ENCODE peak calls at places on chromosomes 4 and X, in six cellular contexts. One of them, this sample, is unnamed.

GRCh38 chr4:186039697-186040096 is 29.3 kb upstream of the TLR3 start:
- DNase-seq in stimulated activated CD8-positive, alpha-beta memory T cell treated with anti-CD3 and anti-CD28 coated beads, Interleukin-15, amount 100 ng/mL, for 48 hours: no peak
- DNase-seq in lower leg skin: no peak
- DNase-seq in activated T-cell treated with anti-CD3 and anti-CD28 coated beads for 1 hour: no peak
- DNase-seq in left lobe of liver: no peak
- DNase-seq in stimulated activated CD4-positive, alpha-beta T cell treated with anti-CD3 and anti-CD28 coated beads, TNF-alpha, amount 100 ng/mL, for 24 hours: no peak
- DNase-seq in this sample: no peak

GRCh38 chr4:46656071-46656470 is 253.0 kb downstream of the COX7B2 start:
- DNase-seq in stimulated activated CD8-positive, alpha-beta memory T cell treated with anti-CD3 and anti-CD28 coated beads, Interleukin-15, amount 100 ng/mL, for 48 hours: no peak
- DNase-seq in lower leg skin: no peak
- DNase-seq in activated T-cell treated with anti-CD3 and anti-CD28 coated beads for 1 hour: no peak
- DNase-seq in left lobe of liver: no peak
- DNase-seq in stimulated activated CD4-positive, alpha-beta T cell treated with anti-CD3 and anti-CD28 coated beads, TNF-alpha, amount 100 ng/mL, for 24 hours: no peak
- DNase-seq in this sample: no peak

GRCh38 chr4:174550541-174550940 is 28.3 kb upstream of the HPGD start:
- DNase-seq in stimulated activated CD8-positive, alpha-beta memory T cell treated with anti-CD3 and anti-CD28 coated beads, Interleukin-15, amount 100 ng/mL, for 48 hours: no peak
- DNase-seq in lower leg skin: no peak
- DNase-seq in activated T-cell treated with anti-CD3 and anti-CD28 coated beads for 1 hour: no peak
- DNase-seq in left lobe of liver: no peak
- DNase-seq in stimulated activated CD4-positive, alpha-beta T cell treated with anti-CD3 and anti-CD28 coated beads, TNF-alpha, amount 100 ng/mL, for 24 hours: no peak
- DNase-seq in this sample: no peak

GRCh38 chrX:47749185-47749967 is 87.3 kb upstream of the ZNF81 start:
- DNase-seq in stimulated activated CD8-positive, alpha-beta memory T cell treated with anti-CD3 and anti-CD28 coated beads, Interleukin-15, amount 100 ng/mL, for 48 hours: no peak
- DNase-seq in lower leg skin: no peak
- DNase-seq in activated T-cell treated with anti-CD3 and anti-CD28 coated beads for 1 hour: no peak
- DNase-seq in left lobe of liver: no peak
- DNase-seq in stimulated activated CD4-positive, alpha-beta T cell treated with anti-CD3 and anti-CD28 coated beads, TNF-alpha, amount 100 ng/mL, for 24 hours: no peak
- DNase-seq in this sample: no peak

GRCh38 chr4:41538887-41539498 is 1.0 kb downstream of the LIMCH1 start:
- DNase-seq in stimulated activated CD8-positive, alpha-beta memory T cell treated with anti-CD3 and anti-CD28 coated beads, Interleukin-15, amount 100 ng/mL, for 48 hours: no peak
- DNase-seq in lower leg skin: no peak
- DNase-seq in activated T-cell treated with anti-CD3 and anti-CD28 coated beads for 1 hour: no peak
- DNase-seq in left lobe of liver: no peak
- DNase-seq in stimulated activated CD4-positive, alpha-beta T cell treated with anti-CD3 and anti-CD28 coated beads, TNF-alpha, amount 100 ng/mL, for 24 hours: no peak
- DNase-seq in this sample: no peak

GRCh38 chr4:4334798-4335520 is 44.9 kb downstream of the ZBTB49 start:
- DNase-seq in stimulated activated CD8-positive, alpha-beta memory T cell treated with anti-CD3 and anti-CD28 coated beads, Interleukin-15, amount 100 ng/mL, for 48 hours: peak
- DNase-seq in lower leg skin: no peak
- DNase-seq in activated T-cell treated with anti-CD3 and anti-CD28 coated beads for 1 hour: peak
- DNase-seq in left lobe of liver: peak
- DNase-seq in stimulated activated CD4-positive, alpha-beta T cell treated with anti-CD3 and anti-CD28 coated beads, TNF-alpha, amount 100 ng/mL, for 24 hours: peak
- DNase-seq in this sample: peak

GRCh38 chr4:104457308-104457981 is 37.2 kb downstream of the CXXC4 start:
- DNase-seq in stimulated activated CD8-positive, alpha-beta memory T cell treated with anti-CD3 and anti-CD28 coated beads, Interleukin-15, amount 100 ng/mL, for 48 hours: no peak
- DNase-seq in lower leg skin: no peak
- DNase-seq in activated T-cell treated with anti-CD3 and anti-CD28 coated beads for 1 hour: no peak
- DNase-seq in left lobe of liver: no peak
- DNase-seq in stimulated activated CD4-positive, alpha-beta T cell treated with anti-CD3 and anti-CD28 coated beads, TNF-alpha, amount 100 ng/mL, for 24 hours: no peak
- DNase-seq in this sample: no peak

GRCh38 chr4:177128306-177128705 is 181.4 kb upstream of the NEIL3 start:
- DNase-seq in stimulated activated CD8-positive, alpha-beta memory T cell treated with anti-CD3 and anti-CD28 coated beads, Interleukin-15, amount 100 ng/mL, for 48 hours: no peak
- DNase-seq in lower leg skin: no peak
- DNase-seq in activated T-cell treated with anti-CD3 and anti-CD28 coated beads for 1 hour: no peak
- DNase-seq in left lobe of liver: no peak
- DNase-seq in stimulated activated CD4-positive, alpha-beta T cell treated with anti-CD3 and anti-CD28 coated beads, TNF-alpha, amount 100 ng/mL, for 24 hours: no peak
- DNase-seq in this sample: no peak

GRCh38 chrX:10117301-10117700 is 39.5 kb upstream of the CLCN4 start:
- DNase-seq in stimulated activated CD8-positive, alpha-beta memory T cell treated with anti-CD3 and anti-CD28 coated beads, Interleukin-15, amount 100 ng/mL, for 48 hours: no peak
- DNase-seq in lower leg skin: no peak
- DNase-seq in activated T-cell treated with anti-CD3 and anti-CD28 coated beads for 1 hour: no peak
- DNase-seq in left lobe of liver: no peak
- DNase-seq in stimulated activated CD4-positive, alpha-beta T cell treated with anti-CD3 and anti-CD28 coated beads, TNF-alpha, amount 100 ng/mL, for 24 hours: no peak
- DNase-seq in this sample: no peak

GRCh38 chr4:113837397-113837796 is 75.9 kb upstream of the CAMK2D start:
- DNase-seq in stimulated activated CD8-positive, alpha-beta memory T cell treated with anti-CD3 and anti-CD28 coated beads, Interleukin-15, amount 100 ng/mL, for 48 hours: no peak
- DNase-seq in lower leg skin: no peak
- DNase-seq in activated T-cell treated with anti-CD3 and anti-CD28 coated beads for 1 hour: no peak
- DNase-seq in left lobe of liver: no peak
- DNase-seq in stimulated activated CD4-positive, alpha-beta T cell treated with anti-CD3 and anti-CD28 coated beads, TNF-alpha, amount 100 ng/mL, for 24 hours: no peak
- DNase-seq in this sample: no peak

GRCh38 chr4:109559625-109559982 is 442 bp upstream of the MCUB start:
- DNase-seq in stimulated activated CD8-positive, alpha-beta memory T cell treated with anti-CD3 and anti-CD28 coated beads, Interleukin-15, amount 100 ng/mL, for 48 hours: no peak
- DNase-seq in lower leg skin: peak
- DNase-seq in activated T-cell treated with anti-CD3 and anti-CD28 coated beads for 1 hour: peak
- DNase-seq in left lobe of liver: no peak
- DNase-seq in stimulated activated CD4-positive, alpha-beta T cell treated with anti-CD3 and anti-CD28 coated beads, TNF-alpha, amount 100 ng/mL, for 24 hours: peak
- DNase-seq in this sample: peak

GRCh38 chrX:72100824-72101351 is 30.8 kb downstream of the RTL5 start:
- DNase-seq in stimulated activated CD8-positive, alpha-beta memory T cell treated with anti-CD3 and anti-CD28 coated beads, Interleukin-15, amount 100 ng/mL, for 48 hours: peak
- DNase-seq in lower leg skin: peak
- DNase-seq in activated T-cell treated with anti-CD3 and anti-CD28 coated beads for 1 hour: peak
- DNase-seq in left lobe of liver: no peak
- DNase-seq in stimulated activated CD4-positive, alpha-beta T cell treated with anti-CD3 and anti-CD28 coated beads, TNF-alpha, amount 100 ng/mL, for 24 hours: peak
- DNase-seq in this sample: peak

GRCh38 chrX:96440941-96441340 is 243.7 kb upstream of the DIAPH2 start:
- DNase-seq in stimulated activated CD8-positive, alpha-beta memory T cell treated with anti-CD3 and anti-CD28 coated beads, Interleukin-15, amount 100 ng/mL, for 48 hours: no peak
- DNase-seq in lower leg skin: no peak
- DNase-seq in activated T-cell treated with anti-CD3 and anti-CD28 coated beads for 1 hour: no peak
- DNase-seq in left lobe of liver: peak
- DNase-seq in stimulated activated CD4-positive, alpha-beta T cell treated with anti-CD3 and anti-CD28 coated beads, TNF-alpha, amount 100 ng/mL, for 24 hours: no peak
- DNase-seq in this sample: no peak

GRCh38 chr4:110643096-110643495 is 20.2 kb upstream of the PITX2 start:
- DNase-seq in stimulated activated CD8-positive, alpha-beta memory T cell treated with anti-CD3 and anti-CD28 coated beads, Interleukin-15, amount 100 ng/mL, for 48 hours: no peak
- DNase-seq in lower leg skin: no peak
- DNase-seq in activated T-cell treated with anti-CD3 and anti-CD28 coated beads for 1 hour: no peak
- DNase-seq in left lobe of liver: no peak
- DNase-seq in stimulated activated CD4-positive, alpha-beta T cell treated with anti-CD3 and anti-CD28 coated beads, TNF-alpha, amount 100 ng/mL, for 24 hours: no peak
- DNase-seq in this sample: no peak

GRCh38 chr4:79682161-79682560 is 274.1 kb upstream of the GK2 start:
- DNase-seq in stimulated activated CD8-positive, alpha-beta memory T cell treated with anti-CD3 and anti-CD28 coated beads, Interleukin-15, amount 100 ng/mL, for 48 hours: no peak
- DNase-seq in lower leg skin: no peak
- DNase-seq in activated T-cell treated with anti-CD3 and anti-CD28 coated beads for 1 hour: no peak
- DNase-seq in left lobe of liver: no peak
- DNase-seq in stimulated activated CD4-positive, alpha-beta T cell treated with anti-CD3 and anti-CD28 coated beads, TNF-alpha, amount 100 ng/mL, for 24 hours: no peak
- DNase-seq in this sample: no peak

GRCh38 chr4:4521069-4521468 is 20.8 kb downstream of the STX18 start:
- DNase-seq in stimulated activated CD8-positive, alpha-beta memory T cell treated with anti-CD3 and anti-CD28 coated beads, Interleukin-15, amount 100 ng/mL, for 48 hours: no peak
- DNase-seq in lower leg skin: no peak
- DNase-seq in activated T-cell treated with anti-CD3 and anti-CD28 coated beads for 1 hour: no peak
- DNase-seq in left lobe of liver: no peak
- DNase-seq in stimulated activated CD4-positive, alpha-beta T cell treated with anti-CD3 and anti-CD28 coated beads, TNF-alpha, amount 100 ng/mL, for 24 hours: no peak
- DNase-seq in this sample: no peak

GRCh38 chrX:41047878-41048534 is 37.2 kb upstream of the USP9X start:
- DNase-seq in stimulated activated CD8-positive, alpha-beta memory T cell treated with anti-CD3 and anti-CD28 coated beads, Interleukin-15, amount 100 ng/mL, for 48 hours: no peak
- DNase-seq in lower leg skin: peak
- DNase-seq in activated T-cell treated with anti-CD3 and anti-CD28 coated beads for 1 hour: no peak
- DNase-seq in left lobe of liver: peak
- DNase-seq in stimulated activated CD4-positive, alpha-beta T cell treated with anti-CD3 and anti-CD28 coated beads, TNF-alpha, amount 100 ng/mL, for 24 hours: no peak
- DNase-seq in this sample: no peak

GRCh38 chrX:149312936-149313432 is 192.1 kb downstream of the IDS start:
- DNase-seq in stimulated activated CD8-positive, alpha-beta memory T cell treated with anti-CD3 and anti-CD28 coated beads, Interleukin-15, amount 100 ng/mL, for 48 hours: no peak
- DNase-seq in lower leg skin: no peak
- DNase-seq in activated T-cell treated with anti-CD3 and anti-CD28 coated beads for 1 hour: no peak
- DNase-seq in left lobe of liver: no peak
- DNase-seq in stimulated activated CD4-positive, alpha-beta T cell treated with anti-CD3 and anti-CD28 coated beads, TNF-alpha, amount 100 ng/mL, for 24 hours: no peak
- DNase-seq in this sample: no peak

GRCh38 chr4:180675368-180675675 is 1567.9 kb upstream of the TENM3 start:
- DNase-seq in stimulated activated CD8-positive, alpha-beta memory T cell treated with anti-CD3 and anti-CD28 coated beads, Interleukin-15, amount 100 ng/mL, for 48 hours: no peak
- DNase-seq in lower leg skin: no peak
- DNase-seq in activated T-cell treated with anti-CD3 and anti-CD28 coated beads for 1 hour: no peak
- DNase-seq in left lobe of liver: no peak
- DNase-seq in stimulated activated CD4-positive, alpha-beta T cell treated with anti-CD3 and anti-CD28 coated beads, TNF-alpha, amount 100 ng/mL, for 24 hours: no peak
- DNase-seq in this sample: no peak

GRCh38 chr4:130808492-130808891 is 1712.5 kb downstream of the C4orf33 start:
- DNase-seq in stimulated activated CD8-positive, alpha-beta memory T cell treated with anti-CD3 and anti-CD28 coated beads, Interleukin-15, amount 100 ng/mL, for 48 hours: no peak
- DNase-seq in lower leg skin: no peak
- DNase-seq in activated T-cell treated with anti-CD3 and anti-CD28 coated beads for 1 hour: no peak
- DNase-seq in left lobe of liver: no peak
- DNase-seq in stimulated activated CD4-positive, alpha-beta T cell treated with anti-CD3 and anti-CD28 coated beads, TNF-alpha, amount 100 ng/mL, for 24 hours: no peak
- DNase-seq in this sample: no peak

GRCh38 chr4:111923786-111924185 is 221.5 kb upstream of the FAM241A start:
- DNase-seq in stimulated activated CD8-positive, alpha-beta memory T cell treated with anti-CD3 and anti-CD28 coated beads, Interleukin-15, amount 100 ng/mL, for 48 hours: no peak
- DNase-seq in lower leg skin: no peak
- DNase-seq in activated T-cell treated with anti-CD3 and anti-CD28 coated beads for 1 hour: no peak
- DNase-seq in left lobe of liver: no peak
- DNase-seq in stimulated activated CD4-positive, alpha-beta T cell treated with anti-CD3 and anti-CD28 coated beads, TNF-alpha, amount 100 ng/mL, for 24 hours: no peak
- DNase-seq in this sample: no peak

GRCh38 chr4:77619408-77619807 is 13.8 kb downstream of the CXCL13 start:
- DNase-seq in stimulated activated CD8-positive, alpha-beta memory T cell treated with anti-CD3 and anti-CD28 coated beads, Interleukin-15, amount 100 ng/mL, for 48 hours: no peak
- DNase-seq in lower leg skin: no peak
- DNase-seq in activated T-cell treated with anti-CD3 and anti-CD28 coated beads for 1 hour: no peak
- DNase-seq in left lobe of liver: peak
- DNase-seq in stimulated activated CD4-positive, alpha-beta T cell treated with anti-CD3 and anti-CD28 coated beads, TNF-alpha, amount 100 ng/mL, for 24 hours: no peak
- DNase-seq in this sample: no peak

GRCh38 chr4:168409089-168409801 is 71.0 kb downstream of the DDX60L start:
- DNase-seq in stimulated activated CD8-positive, alpha-beta memory T cell treated with anti-CD3 and anti-CD28 coated beads, Interleukin-15, amount 100 ng/mL, for 48 hours: no peak
- DNase-seq in lower leg skin: no peak
- DNase-seq in activated T-cell treated with anti-CD3 and anti-CD28 coated beads for 1 hour: no peak
- DNase-seq in left lobe of liver: no peak
- DNase-seq in stimulated activated CD4-positive, alpha-beta T cell treated with anti-CD3 and anti-CD28 coated beads, TNF-alpha, amount 100 ng/mL, for 24 hours: no peak
- DNase-seq in this sample: no peak

GRCh38 chrX:154308108-154308946 is 12.7 kb downstream of the TKTL1 start:
- DNase-seq in stimulated activated CD8-positive, alpha-beta memory T cell treated with anti-CD3 and anti-CD28 coated beads, Interleukin-15, amount 100 ng/mL, for 48 hours: peak
- DNase-seq in lower leg skin: peak
- DNase-seq in activated T-cell treated with anti-CD3 and anti-CD28 coated beads for 1 hour: peak
- DNase-seq in left lobe of liver: peak
- DNase-seq in stimulated activated CD4-positive, alpha-beta T cell treated with anti-CD3 and anti-CD28 coated beads, TNF-alpha, amount 100 ng/mL, for 24 hours: peak
- DNase-seq in this sample: peak

GRCh38 chr4:137083571-137083970 is 448.7 kb downstream of the PCDH18 start:
- DNase-seq in stimulated activated CD8-positive, alpha-beta memory T cell treated with anti-CD3 and anti-CD28 coated beads, Interleukin-15, amount 100 ng/mL, for 48 hours: no peak
- DNase-seq in lower leg skin: no peak
- DNase-seq in activated T-cell treated with anti-CD3 and anti-CD28 coated beads for 1 hour: no peak
- DNase-seq in left lobe of liver: no peak
- DNase-seq in stimulated activated CD4-positive, alpha-beta T cell treated with anti-CD3 and anti-CD28 coated beads, TNF-alpha, amount 100 ng/mL, for 24 hours: no peak
- DNase-seq in this sample: no peak

GRCh38 chrX:153802513-153803045 is 8.1 kb downstream of the SSR4 start:
- DNase-seq in stimulated activated CD8-positive, alpha-beta memory T cell treated with anti-CD3 and anti-CD28 coated beads, Interleukin-15, amount 100 ng/mL, for 48 hours: no peak
- DNase-seq in lower leg skin: no peak
- DNase-seq in activated T-cell treated with anti-CD3 and anti-CD28 coated beads for 1 hour: no peak
- DNase-seq in left lobe of liver: no peak
- DNase-seq in stimulated activated CD4-positive, alpha-beta T cell treated with anti-CD3 and anti-CD28 coated beads, TNF-alpha, amount 100 ng/mL, for 24 hours: no peak
- DNase-seq in this sample: no peak

GRCh38 chr4:156962551-156962974 is 9.0 kb downstream of the PDGFC start:
- DNase-seq in stimulated activated CD8-positive, alpha-beta memory T cell treated with anti-CD3 and anti-CD28 coated beads, Interleukin-15, amount 100 ng/mL, for 48 hours: no peak
- DNase-seq in lower leg skin: peak
- DNase-seq in activated T-cell treated with anti-CD3 and anti-CD28 coated beads for 1 hour: no peak
- DNase-seq in left lobe of liver: no peak
- DNase-seq in stimulated activated CD4-positive, alpha-beta T cell treated with anti-CD3 and anti-CD28 coated beads, TNF-alpha, amount 100 ng/mL, for 24 hours: no peak
- DNase-seq in this sample: no peak

GRCh38 chr4:10212400-10212799 is 95.8 kb upstream of the WDR1 start:
- DNase-seq in stimulated activated CD8-positive, alpha-beta memory T cell treated with anti-CD3 and anti-CD28 coated beads, Interleukin-15, amount 100 ng/mL, for 48 hours: no peak
- DNase-seq in lower leg skin: no peak
- DNase-seq in activated T-cell treated with anti-CD3 and anti-CD28 coated beads for 1 hour: no peak
- DNase-seq in left lobe of liver: no peak
- DNase-seq in stimulated activated CD4-positive, alpha-beta T cell treated with anti-CD3 and anti-CD28 coated beads, TNF-alpha, amount 100 ng/mL, for 24 hours: no peak
- DNase-seq in this sample: no peak

GRCh38 chrX:41312786-41313185 is 21.2 kb upstream of the DDX3X start:
- DNase-seq in stimulated activated CD8-positive, alpha-beta memory T cell treated with anti-CD3 and anti-CD28 coated beads, Interleukin-15, amount 100 ng/mL, for 48 hours: no peak
- DNase-seq in lower leg skin: no peak
- DNase-seq in activated T-cell treated with anti-CD3 and anti-CD28 coated beads for 1 hour: no peak
- DNase-seq in left lobe of liver: no peak
- DNase-seq in stimulated activated CD4-positive, alpha-beta T cell treated with anti-CD3 and anti-CD28 coated beads, TNF-alpha, amount 100 ng/mL, for 24 hours: no peak
- DNase-seq in this sample: no peak

GRCh38 chr4:149140841-149141240 is 674.8 kb downstream of the IQCM start:
- DNase-seq in stimulated activated CD8-positive, alpha-beta memory T cell treated with anti-CD3 and anti-CD28 coated beads, Interleukin-15, amount 100 ng/mL, for 48 hours: no peak
- DNase-seq in lower leg skin: no peak
- DNase-seq in activated T-cell treated with anti-CD3 and anti-CD28 coated beads for 1 hour: no peak
- DNase-seq in left lobe of liver: no peak
- DNase-seq in stimulated activated CD4-positive, alpha-beta T cell treated with anti-CD3 and anti-CD28 coated beads, TNF-alpha, amount 100 ng/mL, for 24 hours: no peak
- DNase-seq in this sample: no peak

GRCh38 chrX:22534643-22535042 is 261.9 kb downstream of the CBLL2 start:
- DNase-seq in stimulated activated CD8-positive, alpha-beta memory T cell treated with anti-CD3 and anti-CD28 coated beads, Interleukin-15, amount 100 ng/mL, for 48 hours: no peak
- DNase-seq in lower leg skin: no peak
- DNase-seq in activated T-cell treated with anti-CD3 and anti-CD28 coated beads for 1 hour: no peak
- DNase-seq in left lobe of liver: no peak
- DNase-seq in stimulated activated CD4-positive, alpha-beta T cell treated with anti-CD3 and anti-CD28 coated beads, TNF-alpha, amount 100 ng/mL, for 24 hours: no peak
- DNase-seq in this sample: no peak

GRCh38 chr4:8515316-8516060 is 64.7 kb upstream of the GPR78 start:
- DNase-seq in stimulated activated CD8-positive, alpha-beta memory T cell treated with anti-CD3 and anti-CD28 coated beads, Interleukin-15, amount 100 ng/mL, for 48 hours: no peak
- DNase-seq in lower leg skin: no peak
- DNase-seq in activated T-cell treated with anti-CD3 and anti-CD28 coated beads for 1 hour: no peak
- DNase-seq in left lobe of liver: no peak
- DNase-seq in stimulated activated CD4-positive, alpha-beta T cell treated with anti-CD3 and anti-CD28 coated beads, TNF-alpha, amount 100 ng/mL, for 24 hours: no peak
- DNase-seq in this sample: no peak

GRCh38 chrX:136183175-136183574 is 35.8 kb downstream of the FHL1 start:
- DNase-seq in stimulated activated CD8-positive, alpha-beta memory T cell treated with anti-CD3 and anti-CD28 coated beads, Interleukin-15, amount 100 ng/mL, for 48 hours: no peak
- DNase-seq in lower leg skin: no peak
- DNase-seq in activated T-cell treated with anti-CD3 and anti-CD28 coated beads for 1 hour: no peak
- DNase-seq in left lobe of liver: no peak
- DNase-seq in stimulated activated CD4-positive, alpha-beta T cell treated with anti-CD3 and anti-CD28 coated beads, TNF-alpha, amount 100 ng/mL, for 24 hours: no peak
- DNase-seq in this sample: no peak

GRCh38 chr4:138686078-138686477 is 329.5 kb upstream of the NOCT start:
- DNase-seq in stimulated activated CD8-positive, alpha-beta memory T cell treated with anti-CD3 and anti-CD28 coated beads, Interleukin-15, amount 100 ng/mL, for 48 hours: no peak
- DNase-seq in lower leg skin: no peak
- DNase-seq in activated T-cell treated with anti-CD3 and anti-CD28 coated beads for 1 hour: no peak
- DNase-seq in left lobe of liver: no peak
- DNase-seq in stimulated activated CD4-positive, alpha-beta T cell treated with anti-CD3 and anti-CD28 coated beads, TNF-alpha, amount 100 ng/mL, for 24 hours: no peak
- DNase-seq in this sample: no peak

GRCh38 chrX:63889001-63889400 is 104.0 kb upstream of the ARHGEF9 start:
- DNase-seq in stimulated activated CD8-positive, alpha-beta memory T cell treated with anti-CD3 and anti-CD28 coated beads, Interleukin-15, amount 100 ng/mL, for 48 hours: no peak
- DNase-seq in lower leg skin: no peak
- DNase-seq in activated T-cell treated with anti-CD3 and anti-CD28 coated beads for 1 hour: no peak
- DNase-seq in left lobe of liver: no peak
- DNase-seq in stimulated activated CD4-positive, alpha-beta T cell treated with anti-CD3 and anti-CD28 coated beads, TNF-alpha, amount 100 ng/mL, for 24 hours: no peak
- DNase-seq in this sample: no peak

GRCh38 chrX:989959-990510 is 222.4 kb downstream of the CRLF2 start:
- DNase-seq in stimulated activated CD8-positive, alpha-beta memory T cell treated with anti-CD3 and anti-CD28 coated beads, Interleukin-15, amount 100 ng/mL, for 48 hours: peak
- DNase-seq in lower leg skin: peak
- DNase-seq in activated T-cell treated with anti-CD3 and anti-CD28 coated beads for 1 hour: peak
- DNase-seq in left lobe of liver: no peak
- DNase-seq in stimulated activated CD4-positive, alpha-beta T cell treated with anti-CD3 and anti-CD28 coated beads, TNF-alpha, amount 100 ng/mL, for 24 hours: peak
- DNase-seq in this sample: no peak

GRCh38 chrX:49073641-49074575 is at the start of gene PRAF2:
- DNase-seq in stimulated activated CD8-positive, alpha-beta memory T cell treated with anti-CD3 and anti-CD28 coated beads, Interleukin-15, amount 100 ng/mL, for 48 hours: peak
- DNase-seq in lower leg skin: peak
- DNase-seq in activated T-cell treated with anti-CD3 and anti-CD28 coated beads for 1 hour: peak
- DNase-seq in left lobe of liver: peak
- DNase-seq in stimulated activated CD4-positive, alpha-beta T cell treated with anti-CD3 and anti-CD28 coated beads, TNF-alpha, amount 100 ng/mL, for 24 hours: peak
- DNase-seq in this sample: peak

This sample was measured in stimulated activated effector memory CD8-positive, alpha-beta T cell treated with anti-CD3 and anti-CD28 coated beads, Interleukin-12 subunit alpha, Interleukin-12 subunit beta, amount 100 ng/mL, for 72 hours.